ENCODE peak calls at places on chromosomes 6 and 20, in ten cellular contexts. N is heart left ventricle, X is prostate gland, O is stomach, Z is GM12878, S is adrenal gland, D is K562, U is HCT116, Y is breast epithelium, L is sigmoid colon. T is an unnamed sample.

GRCh38 chr20:62352402-62353288 is 14.5 kb downstream of the LAMA5 start:
- DNase-seq in N (peak; percentile 96), U (no peak), Y (peak; percentile 92), O (peak; percentile 58), S (peak; percentile 81), X (peak; percentile 93), L (peak; percentile 96), Z (no peak), D (no peak), T (peak; percentile 80)

GRCh38 chr20:37726321-37726720 is 32.5 kb downstream of the CTNNBL1 start:
- DNase-seq in U (no peak), X (no peak), Y (no peak), S (no peak), N (no peak), D (no peak), O (no peak), Z (no peak), L (no peak), T (no peak)

GRCh38 chr6:28747631-28748157 is 176.1 kb downstream of the TRIM27 start:
- DNase-seq in Y (no peak), N (no peak), X (no peak), Z (no peak), D (peak; percentile 79), O (no peak), L (no peak), U (peak; percentile 90), S (no peak), T (no peak)

GRCh38 chr6:79802657-79803310 is 144.6 kb downstream of the ELOVL4 start:
- DNase-seq in D (no peak), X (no peak), L (no peak), Z (no peak), U (no peak), Y (no peak), N (no peak), S (no peak), O (no peak), T (no peak)

GRCh38 chr20:4180355-4180754 is 165.0 kb upstream of the RNF24 start:
- DNase-seq in S (no peak), D (no peak), Z (no peak), U (no peak), O (no peak), X (no peak), N (no peak), Y (no peak), L (no peak), T (no peak)

GRCh38 chr6:2885967-2886731 is 17.0 kb downstream of the SERPINB9 start:
- DNase-seq in L (no peak), U (no peak), X (no peak), Z (no peak), N (no peak), D (no peak), O (no peak), S (no peak), Y (no peak), T (no peak)

GRCh38 chr20:57323034-57323433 is 6.6 kb upstream of the SPO11 start:
- DNase-seq in D (no peak), N (no peak), Y (peak; percentile 32), Z (no peak), L (no peak), U (no peak), O (no peak), X (no peak), S (no peak), T (no peak)

GRCh38 chr6:116467096-116467495 is 5.9 kb downstream of the CALHM6 start:
- DNase-seq in D (no peak), L (no peak), U (no peak), X (no peak), O (no peak), S (no peak), Z (no peak), Y (no peak), N (no peak), T (no peak)

GRCh38 chr6:80094017-80094416 is 12.5 kb upstream of the BCKDHB start:
- DNase-seq in L (no peak), N (no peak), U (peak; percentile 6), O (no peak), Y (no peak), Z (no peak), D (peak; percentile 26), X (no peak), S (no peak), T (no peak)

GRCh38 chr6:3607599-3607998 is 143.9 kb downstream of the PXDC1 start:
- DNase-seq in Z (no peak), S (no peak), D (no peak), L (no peak), X (no peak), Y (no peak), O (no peak), N (no peak), U (no peak), T (no peak)

GRCh38 chr20:37538003-37538402 is 10.3 kb upstream of the BLCAP start:
- DNase-seq in N (no peak), X (no peak), U (no peak), O (no peak), D (no peak), S (peak; percentile 60), Y (no peak), Z (no peak), L (no peak), T (no peak)

GRCh38 chr20:33883164-33883563 is 72.0 kb downstream of the CHMP4B start:
- DNase-seq in S (no peak), Z (peak; percentile 73), N (no peak), U (no peak), O (no peak), L (no peak), Y (no peak), X (no peak), D (no peak), T (no peak)

GRCh38 chr6:112501705-112502104 is 154.6 kb downstream of the RFPL4B start:
- DNase-seq in N (peak; percentile 55), X (no peak), Y (no peak), D (no peak), O (no peak), S (no peak), L (no peak), U (no peak), Z (no peak), T (no peak)

DNA sequence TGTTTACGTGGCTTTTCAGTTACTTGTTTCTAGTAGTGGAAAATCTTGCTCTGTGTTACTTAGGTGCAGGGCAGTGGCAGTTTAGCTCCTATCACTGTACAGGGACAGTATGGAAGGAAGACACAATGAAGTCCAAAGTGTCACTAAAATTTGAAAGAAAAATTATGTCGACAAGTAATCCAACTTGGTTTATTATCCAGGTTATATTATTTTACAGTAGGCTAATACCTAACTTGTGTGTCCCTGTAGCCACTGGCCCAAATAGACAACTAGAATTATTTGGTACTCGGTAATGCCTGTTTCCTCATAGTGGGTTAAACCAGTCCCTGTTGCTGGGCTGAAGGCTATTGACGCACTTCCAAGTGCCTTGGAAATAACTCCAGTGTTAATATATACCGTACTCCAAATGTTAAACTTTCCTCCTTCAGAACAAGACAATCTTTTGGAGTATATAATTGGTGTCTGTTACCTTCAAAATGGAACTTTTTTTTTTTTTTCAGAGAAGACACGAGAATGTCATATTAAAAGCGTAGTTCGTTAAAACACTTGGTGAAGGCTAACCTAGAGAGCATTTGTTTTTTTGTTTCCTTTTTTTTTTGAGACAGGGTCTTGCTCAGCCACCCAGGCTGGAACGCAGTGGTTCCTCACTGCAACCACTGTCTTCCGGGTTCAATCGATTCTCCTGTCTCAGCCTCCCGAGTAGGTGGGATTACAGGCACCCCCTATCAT is 4.7 kb downstream of the JARID2 start:
- DNase-seq in S (no peak), U (no peak), Y (no peak), L (no peak), O (no peak), X (no peak), Z (no peak), N (no peak), D (no peak), T (no peak)
- H3K4me1 ChIP-seq in S (peaks cover under 1% of the 10 kb centered on the region), U (peaks cover 20% of the 10 kb centered on the region), Y (no peaks in the 10 kb centered on the region), L (peaks cover 24% of the 10 kb centered on the region), O (peaks cover 72% of the 10 kb centered on the region), X (peaks cover 4% of the 10 kb centered on the region), Z (peaks cover 41% of the 10 kb centered on the region), N (peaks cover 64% of the 10 kb centered on the region), D (peaks cover 23% of the 10 kb centered on the region), T (peaks cover 61% of the 10 kb centered on the region)

GRCh38 chr6:43954311-43955131 is 172.7 kb downstream of the MRPL14 start:
- DNase-seq in S (peak; percentile 90), D (no peak), X (no peak), L (no peak), O (no peak), N (peak; percentile 88), Z (no peak), U (no peak), Y (no peak), T (peak; percentile 42)

GRCh38 chr6:43953794-43954310 is 173.4 kb downstream of the MRPL14 start:
- DNase-seq in X (no peak), S (peak; percentile 78), L (no peak), Y (no peak), U (no peak), O (no peak), N (peak; percentile 70), D (no peak), Z (no peak), T (peak; percentile 44)

GRCh38 chr6:43957273-43957672 is 170.0 kb downstream of the MRPL14 start:
- DNase-seq in L (no peak), N (no peak), D (no peak), Z (no peak), Y (no peak), O (no peak), S (no peak), U (no peak), X (no peak), T (no peak)

GRCh38 chr6:43953256-43953655 is 174.0 kb downstream of the MRPL14 start:
- DNase-seq in X (no peak), N (no peak), Z (no peak), Y (no peak), U (no peak), S (no peak), D (no peak), O (no peak), L (no peak), T (no peak)

GRCh38 chr6:43956478-43956877 is 170.8 kb downstream of the MRPL14 start:
- DNase-seq in O (no peak), N (no peak), Z (no peak), Y (no peak), D (no peak), L (no peak), S (no peak), X (no peak), U (no peak), T (no peak)
- TF ChIP-seq POLR2A in O (no peak), N (no peak), Z (no peak), Y (no peak), D (no peak), L (no peak), S (no peak), X (no peak), U (no peak), T (no peak)

DNA sequence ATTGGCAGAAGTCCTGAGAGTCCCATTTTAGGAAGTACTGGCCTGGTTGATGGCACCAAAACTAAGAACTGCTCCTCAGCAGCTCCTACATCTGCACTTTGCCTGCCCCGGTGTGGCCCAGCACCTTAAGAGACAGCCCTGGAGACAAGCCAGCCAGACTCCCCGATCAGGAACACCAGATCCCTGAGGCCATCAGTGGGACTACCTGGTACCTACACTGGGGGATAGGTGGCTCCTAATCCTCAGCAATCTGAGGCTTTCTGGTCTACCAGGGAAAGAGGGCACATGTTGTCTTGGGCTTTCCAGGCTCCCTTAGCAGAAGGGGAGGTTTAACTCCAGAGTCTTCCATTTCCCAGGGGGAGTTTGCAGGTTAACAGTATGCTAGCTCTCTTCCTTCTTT is at the start of gene WFDC6:
- DNase-seq in X (no peak), O (no peak), S (no peak), N (no peak), Z (no peak), Y (no peak), U (no peak), L (no peak), D (no peak), T (no peak)
- H3K27me3 ChIP-seq in X (no peaks in the 10 kb centered on the region), O (no peaks in the 10 kb centered on the region), S (peaks cover 10% of the 10 kb centered on the region), N (peaks cover 37% of the 10 kb centered on the region), Z (no peaks in the 10 kb centered on the region), Y (peaks cover 6% of the 10 kb centered on the region), U (peaks cover 72% of the 10 kb centered on the region), L (no peaks in the 10 kb centered on the region), D (peaks cover 4% of the 10 kb centered on the region), T (peaks cover 8% of the 10 kb centered on the region)

GRCh38 chr20:63475209-63475608 is 2.8 kb upstream of the KCNQ2 start:
- DNase-seq in L (no peak), U (no peak), Y (no peak), S (no peak), N (no peak), D (peak; percentile 64), Z (no peak), X (no peak), O (no peak), T (no peak)
- H3K4me1 ChIP-seq in L (peaks cover 12% of the 10 kb centered on the region), U (peaks cover 6% of the 10 kb centered on the region), Y (peaks cover 9% of the 10 kb centered on the region), S (no peaks in the 10 kb centered on the region), N (no peaks in the 10 kb centered on the region), D (peaks cover 29% of the 10 kb centered on the region), Z (no peaks in the 10 kb centered on the region), X (peaks cover 4% of the 10 kb centered on the region), O (peaks cover 14% of the 10 kb centered on the region), T (no peaks in the 10 kb centered on the region)

T was measured in gastrocnemius medialis.